ENCODE peak calls at places on chromosomes 16 and 17, in eight cellular contexts. Q, A, B, H, C, F, X and S are unnamed samples.

GRCh38 chr16:84323626-84324025 is 28.9 kb downstream of the WFDC1 start:
- DNase-seq in F (no peak), H (no peak), X (no peak), A (no peak), C (no peak), Q (no peak), B (no peak), S (no peak)

GRCh38 chr17:45371414-45372324 is 54.8 kb upstream of the MAP3K14 start:
- DNase-seq in F (peak), B (peak), C (peak), Q (peak), A (peak), X (no peak), H (peak), S (peak)

GRCh38 chr16:56355221-56355620 is 70.1 kb downstream of the AMFR start:
- DNase-seq in H (no peak), Q (no peak), B (peak), F (peak), A (no peak), C (no peak), X (no peak), S (no peak)

GRCh38 chr17:31740611-31741082 is 118.4 kb downstream of the COPRS start:
- DNase-seq in X (no peak), A (peak), F (no peak), Q (no peak), H (no peak), B (no peak), C (no peak), S (no peak)

GRCh38 chr16:1108299-1109252 is 12.5 kb upstream of the C1QTNF8 start:
- DNase-seq in Q (no peak), B (peak), C (no peak), H (no peak), F (peak), X (no peak), A (no peak), S (peak)

GRCh38 chr16:10098991-10099390 is 83.2 kb downstream of the GRIN2A start:
- DNase-seq in A (no peak), F (no peak), B (no peak), X (no peak), Q (no peak), H (no peak), C (no peak), S (no peak)

GRCh38 chr17:39484178-39484577 is 22.9 kb downstream of the CDK12 start:
- DNase-seq in A (no peak), H (no peak), Q (no peak), F (no peak), X (no peak), C (no peak), B (no peak), S (no peak)

GRCh38 chr17:56880571-56880970 is 33.3 kb downstream of the TRIM25 start:
- DNase-seq in Q (no peak), B (no peak), H (no peak), A (no peak), X (no peak), C (no peak), F (no peak), S (no peak)

GRCh38 chr17:17774009-17774881 is 62.5 kb downstream of the SREBF1 start:
- DNase-seq in F (peak), A (no peak), B (no peak), H (no peak), X (no peak), C (no peak), Q (no peak), S (peak)

GRCh38 chr17:56744721-56745120 is 89.0 kb downstream of the C17orf67 start:
- DNase-seq in X (no peak), A (no peak), C (no peak), B (no peak), H (no peak), F (no peak), Q (no peak), S (no peak)

GRCh38 chr16:56400458-56400857 is 24.9 kb downstream of the AMFR start:
- DNase-seq in F (no peak), A (no peak), Q (no peak), H (no peak), B (no peak), X (no peak), C (no peak), S (no peak)

GRCh38 chr16:27355610-27356009 is 41.8 kb downstream of the IL4R start:
- DNase-seq in A (peak), F (peak), Q (peak), C (no peak), H (no peak), B (no peak), X (no peak), S (peak)

GRCh38 chr16:64061621-64062020 is 1060.2 kb downstream of the CDH11 start:
- DNase-seq in C (no peak), X (no peak), H (no peak), A (no peak), B (no peak), Q (no peak), F (no peak), S (no peak)

GRCh38 chr17:80858301-80859003 is 133.2 kb upstream of the CHMP6 start:
- DNase-seq in A (no peak), X (no peak), B (no peak), H (no peak), Q (no peak), C (no peak), F (peak), S (no peak)

GRCh38 chr17:80857721-80858171 is 133.9 kb upstream of the CHMP6 start:
- DNase-seq in Q (no peak), B (no peak), A (no peak), F (peak), X (no peak), H (no peak), C (no peak), S (no peak)

GRCh38 chr17:80860703-80861359 is 130.8 kb upstream of the CHMP6 start:
- DNase-seq in H (no peak), C (no peak), A (no peak), X (no peak), F (peak), Q (no peak), B (no peak), S (no peak)

GRCh38 chr17:80860101-80860671 is 131.5 kb upstream of the CHMP6 start:
- DNase-seq in B (no peak), Q (no peak), C (no peak), X (no peak), A (no peak), H (no peak), F (peak), S (no peak)

GRCh38 chr17:80859004-80859941 is 132.4 kb upstream of the CHMP6 start:
- DNase-seq in C (no peak), X (no peak), F (peak), Q (no peak), A (peak), H (peak), B (peak), S (peak)
- H3K27ac ChIP-seq in C (no peak), X (no peak), F (peak), Q (no peak), A (no peak), H (no peak), B (no peak), S (peak)

GRCh38 chr17:72972263-72972951 is 120.1 kb downstream of the SLC39A11 start:
- DNase-seq in X (no peak), H (no peak), Q (no peak), F (no peak), B (no peak), A (no peak), C (no peak), S (no peak)
- H3K27ac ChIP-seq in X (no peak), H (no peak), Q (no peak), F (no peak), B (no peak), A (no peak), C (no peak), S (no peak)

GRCh38 chr17:50152736-50153135 is 2.3 kb upstream of the PPP1R9B start:
- DNase-seq in A (no peak), H (no peak), Q (no peak), B (no peak), F (peak), C (no peak), X (no peak), S (no peak)
- H3K27ac ChIP-seq in A (peak), H (no peak), Q (no peak), B (peak), F (peak), C (peak), X (peak), S (peak)

GRCh38 chr17:7309628-7310027 is 2.2 kb downstream of the EIF5A start:
- DNase-seq in A (no peak), F (no peak), B (no peak), X (no peak), C (no peak), H (no peak), Q (no peak), S (no peak)
- H3K27ac ChIP-seq in A (no peak), F (peak), B (no peak), X (peak), C (peak), H (peak), Q (peak), S (peak)

GRCh38 chr17:44164476-44164875 is 6.0 kb upstream of the ASB16 start:
- DNase-seq in B (no peak), Q (no peak), A (no peak), X (no peak), C (no peak), F (no peak), H (no peak), S (no peak)
- H3K27ac ChIP-seq in B (no peak), Q (no peak), A (no peak), X (no peak), C (no peak), F (no peak), H (no peak), S (no peak)